ENCODE peak calls at places on chromosome 15, in eight cellular contexts. One of them, this sample, is unnamed.

GRCh38 chr15:52788099-52788986 is 1.8 kb downstream of the ONECUT1 start:
- DNase-seq in H1: no peak
- DNase-seq in HCT116: no peak
- DNase-seq in HepG2: no peak
- DNase-seq in GM23338: peak; percentile 54
- DNase-seq in endothelial cell of umbilical vein: no peak
- DNase-seq in K562: no peak
- DNase-seq in GM12878: no peak
- DNase-seq in this sample: no peak

GRCh38 chr15:41894791-41895463 is 1.1 kb upstream of the SPTBN5 start:
- DNase-seq in H1: no peak
- DNase-seq in HCT116: peak; percentile 44
- DNase-seq in HepG2: peak; percentile 35
- DNase-seq in GM23338: peak; percentile 36
- DNase-seq in endothelial cell of umbilical vein: peak; percentile 80
- DNase-seq in K562: peak; percentile 63
- DNase-seq in GM12878: peak; percentile 54
- DNase-seq in this sample: no peak

GRCh38 chr15:90929709-90930019 is 2.7 kb downstream of the HDDC3 start:
- DNase-seq in H1: no peak
- DNase-seq in HCT116: no peak
- DNase-seq in HepG2: no peak
- DNase-seq in GM23338: no peak
- DNase-seq in endothelial cell of umbilical vein: no peak
- DNase-seq in K562: no peak
- DNase-seq in GM12878: no peak
- DNase-seq in this sample: no peak

GRCh38 chr15:39427705-39428104 is 153.2 kb upstream of the THBS1 start:
- DNase-seq in H1: no peak
- DNase-seq in HCT116: no peak
- DNase-seq in HepG2: peak; percentile 62
- DNase-seq in GM23338: no peak
- DNase-seq in endothelial cell of umbilical vein: no peak
- DNase-seq in K562: peak; percentile 46
- DNase-seq in GM12878: no peak
- DNase-seq in this sample: no peak

GRCh38 chr15:76160426-76161152 is 100.8 kb downstream of the TMEM266 start:
- DNase-seq in H1: no peak
- DNase-seq in HCT116: no peak
- DNase-seq in HepG2: no peak
- DNase-seq in GM23338: no peak
- DNase-seq in endothelial cell of umbilical vein: no peak
- DNase-seq in K562: no peak
- DNase-seq in GM12878: no peak
- DNase-seq in this sample: no peak

GRCh38 chr15:73965094-73965729 is 26.9 kb downstream of the STOML1 start:
- DNase-seq in H1: no peak
- DNase-seq in HCT116: no peak
- DNase-seq in HepG2: no peak
- DNase-seq in GM23338: peak; percentile 44
- DNase-seq in endothelial cell of umbilical vein: no peak
- DNase-seq in K562: no peak
- DNase-seq in GM12878: no peak
- DNase-seq in this sample: no peak

GRCh38 chr15:39908186-39908585 is 11.9 kb downstream of the GPR176 start:
- DNase-seq in H1: no peak
- DNase-seq in HCT116: no peak
- DNase-seq in HepG2: no peak
- DNase-seq in GM23338: no peak
- DNase-seq in endothelial cell of umbilical vein: peak; percentile 82
- DNase-seq in K562: no peak
- DNase-seq in GM12878: no peak
- DNase-seq in this sample: no peak

GRCh38 chr15:97979131-97979502 is 18.6 kb downstream of the ARRDC4 start:
- DNase-seq in H1: no peak
- DNase-seq in HCT116: no peak
- DNase-seq in HepG2: no peak
- DNase-seq in GM23338: no peak
- DNase-seq in endothelial cell of umbilical vein: no peak
- DNase-seq in K562: no peak
- DNase-seq in GM12878: no peak
- DNase-seq in this sample: no peak

GRCh38 chr15:31077181-31077580 is 24.3 kb downstream of the TRPM1 start:
- DNase-seq in H1: no peak
- DNase-seq in HCT116: no peak
- DNase-seq in HepG2: no peak
- DNase-seq in GM23338: no peak
- DNase-seq in endothelial cell of umbilical vein: no peak
- DNase-seq in K562: no peak
- DNase-seq in GM12878: no peak
- DNase-seq in this sample: no peak

DNA sequence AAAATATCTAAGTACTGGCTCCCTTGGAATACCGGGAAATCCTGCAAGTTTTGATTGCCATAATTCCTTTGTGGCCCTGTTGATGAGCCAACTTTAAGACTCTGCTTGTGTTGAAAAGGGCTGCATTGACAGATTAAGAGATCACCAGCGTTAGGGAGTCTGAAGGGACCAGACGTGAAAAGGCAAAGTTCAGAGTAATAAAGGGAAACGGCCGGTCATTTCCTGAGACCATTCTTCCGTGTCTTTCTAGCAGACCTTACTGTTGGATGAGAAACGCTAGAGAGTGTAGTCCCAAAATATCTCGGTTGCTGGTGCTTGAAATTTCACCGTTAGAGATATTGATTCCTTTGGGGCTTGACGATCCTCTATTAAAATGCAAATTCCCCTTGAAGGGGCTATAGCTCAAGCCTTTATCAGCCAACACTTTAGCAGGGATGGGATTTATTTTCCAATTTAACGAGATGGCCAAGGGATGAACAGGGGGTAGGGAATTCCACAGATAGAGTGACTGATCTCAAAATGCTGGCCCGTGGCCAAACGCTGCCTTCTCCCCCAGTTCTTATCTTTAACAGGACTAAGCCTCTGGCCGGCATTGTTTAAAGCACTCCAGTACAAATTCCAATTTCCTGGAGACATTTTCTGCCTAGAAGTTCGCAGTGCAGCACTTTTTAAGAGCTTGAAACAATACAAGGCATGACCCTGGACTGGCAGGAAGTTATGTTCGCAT is 250.4 kb downstream of the TJP1 start:
- DNase-seq in H1: no peak
- DNase-seq in HCT116: no peak
- DNase-seq in HepG2: no peak
- DNase-seq in GM23338: peak; percentile 11
- DNase-seq in endothelial cell of umbilical vein: peak; percentile 52
- DNase-seq in K562: peak; percentile 9
- DNase-seq in GM12878: no peak
- DNase-seq in this sample: no peak
- TF ChIP-seq EZH2 in H1: no peak
- TF ChIP-seq EZH2 in HCT116: no peak
- TF ChIP-seq EZH2 in HepG2: no peak
- TF ChIP-seq EZH2 in GM23338: no peak
- TF ChIP-seq EZH2 in endothelial cell of umbilical vein: no peak
- TF ChIP-seq EZH2 in K562: no peak
- TF ChIP-seq EZH2 in GM12878: no peak
- TF ChIP-seq EZH2 in this sample: no peak

GRCh38 chr15:23565395-23566069 is at the start of gene MKRN3:
- DNase-seq in H1: no peak
- DNase-seq in HCT116: peak; percentile 87
- DNase-seq in HepG2: peak; percentile 44
- DNase-seq in GM23338: no peak
- DNase-seq in endothelial cell of umbilical vein: peak; percentile 35
- DNase-seq in K562: peak; percentile 93
- DNase-seq in GM12878: no peak
- DNase-seq in this sample: no peak
- TF ChIP-seq POLR2AphosphoS5 in H1: no peak
- TF ChIP-seq POLR2AphosphoS5 in HCT116: peak; percentile 76
- TF ChIP-seq POLR2AphosphoS5 in HepG2: no peak
- TF ChIP-seq POLR2AphosphoS5 in GM23338: no peak
- TF ChIP-seq POLR2AphosphoS5 in endothelial cell of umbilical vein: no peak
- TF ChIP-seq POLR2AphosphoS5 in K562: peak; percentile 91
- TF ChIP-seq POLR2AphosphoS5 in GM12878: no peak
- TF ChIP-seq POLR2AphosphoS5 in this sample: no peak

GRCh38 chr15:27865323-27865922 is 233.7 kb downstream of the OCA2 start:
- DNase-seq in H1: no peak
- DNase-seq in HCT116: no peak
- DNase-seq in HepG2: no peak
- DNase-seq in GM23338: no peak
- DNase-seq in endothelial cell of umbilical vein: no peak
- DNase-seq in K562: no peak
- DNase-seq in GM12878: no peak
- DNase-seq in this sample: no peak
- H3K27ac ChIP-seq in H1: no peak overlapping the region
- H3K27ac ChIP-seq in HCT116: no peak overlapping the region
- H3K27ac ChIP-seq in HepG2: no peak overlapping the region
- H3K27ac ChIP-seq in GM23338: no peak overlapping the region
- H3K27ac ChIP-seq in endothelial cell of umbilical vein: no peak overlapping the region
- H3K27ac ChIP-seq in K562: no peak overlapping the region
- H3K27ac ChIP-seq in GM12878: no peak overlapping the region
- H3K27ac ChIP-seq in this sample: no peak overlapping the region

DNA sequence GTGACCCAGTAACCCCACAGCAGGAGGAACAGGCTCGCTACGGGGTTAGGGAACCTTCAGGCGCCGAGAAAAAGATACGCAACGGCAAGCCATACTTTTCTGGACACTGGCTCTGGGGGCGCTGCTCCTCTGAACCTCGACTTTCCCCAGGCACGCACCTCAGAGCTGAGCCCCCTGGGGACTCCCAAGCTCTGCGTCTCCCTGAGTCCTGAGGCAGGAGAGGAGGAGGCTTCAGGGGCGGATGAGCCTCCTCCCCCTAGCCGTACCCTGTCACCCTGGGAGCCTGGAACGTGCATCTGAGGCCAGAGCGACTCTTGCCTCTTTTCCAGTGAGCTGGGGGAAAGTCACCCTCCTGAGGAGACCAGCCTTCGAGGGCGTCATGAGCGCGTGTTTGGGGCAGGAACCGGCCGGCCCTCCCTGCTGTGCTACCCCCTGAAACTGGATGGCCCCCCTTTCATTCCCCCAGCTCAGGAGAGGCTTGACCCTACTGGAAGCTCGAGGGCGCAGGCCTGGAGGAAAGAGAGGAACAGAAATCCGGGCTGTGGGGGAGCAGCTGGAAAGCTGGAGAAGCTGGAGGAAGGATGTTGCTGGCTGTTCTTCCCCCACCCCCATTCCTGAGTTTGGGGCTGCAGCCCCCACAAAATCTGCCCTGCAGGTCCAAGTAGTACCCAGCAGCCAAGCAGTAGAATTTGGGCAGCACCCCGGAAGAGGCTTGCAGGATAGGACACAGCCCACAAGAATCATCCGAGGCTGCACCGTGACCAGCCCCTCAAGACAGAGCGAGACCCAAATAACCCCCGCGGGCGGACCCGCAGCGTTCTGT is 25.1 kb upstream of the POLG start:
- DNase-seq in H1: no peak
- DNase-seq in HCT116: no peak
- DNase-seq in HepG2: no peak
- DNase-seq in GM23338: peak; percentile 35
- DNase-seq in endothelial cell of umbilical vein: no peak
- DNase-seq in K562: no peak
- DNase-seq in GM12878: no peak
- DNase-seq in this sample: no peak
- TF ChIP-seq EZH2 in H1: peak; percentile 84
- TF ChIP-seq EZH2 in HCT116: no peak
- TF ChIP-seq EZH2 in HepG2: no peak
- TF ChIP-seq EZH2 in GM23338: no peak
- TF ChIP-seq EZH2 in endothelial cell of umbilical vein: peak; percentile 87
- TF ChIP-seq EZH2 in K562: no peak
- TF ChIP-seq EZH2 in GM12878: no peak
- TF ChIP-seq EZH2 in this sample: no peak

GRCh38 chr15:96350884-96351639 is 20.6 kb downstream of the NR2F2 start:
- DNase-seq in H1: no peak
- DNase-seq in HCT116: no peak
- DNase-seq in HepG2: no peak
- DNase-seq in GM23338: no peak
- DNase-seq in endothelial cell of umbilical vein: peak; percentile 63
- DNase-seq in K562: no peak
- DNase-seq in GM12878: no peak
- DNase-seq in this sample: no peak

GRCh38 chr15:96352594-96353377 is 22.3 kb downstream of the NR2F2 start:
- DNase-seq in H1: no peak
- DNase-seq in HCT116: no peak
- DNase-seq in HepG2: no peak
- DNase-seq in GM23338: peak; percentile 14
- DNase-seq in endothelial cell of umbilical vein: peak; percentile 75
- DNase-seq in K562: no peak
- DNase-seq in GM12878: no peak
- DNase-seq in this sample: no peak

GRCh38 chr15:96353378-96353930 is 23.0 kb downstream of the NR2F2 start:
- DNase-seq in H1: no peak
- DNase-seq in HCT116: no peak
- DNase-seq in HepG2: no peak
- DNase-seq in GM23338: peak; percentile 14
- DNase-seq in endothelial cell of umbilical vein: no peak
- DNase-seq in K562: no peak
- DNase-seq in GM12878: no peak
- DNase-seq in this sample: no peak

GRCh38 chr15:96350321-96350720 is 19.8 kb downstream of the NR2F2 start:
- DNase-seq in H1: no peak
- DNase-seq in HCT116: no peak
- DNase-seq in HepG2: no peak
- DNase-seq in GM23338: no peak
- DNase-seq in endothelial cell of umbilical vein: peak; percentile 80
- DNase-seq in K562: no peak
- DNase-seq in GM12878: no peak
- DNase-seq in this sample: no peak

DNA sequence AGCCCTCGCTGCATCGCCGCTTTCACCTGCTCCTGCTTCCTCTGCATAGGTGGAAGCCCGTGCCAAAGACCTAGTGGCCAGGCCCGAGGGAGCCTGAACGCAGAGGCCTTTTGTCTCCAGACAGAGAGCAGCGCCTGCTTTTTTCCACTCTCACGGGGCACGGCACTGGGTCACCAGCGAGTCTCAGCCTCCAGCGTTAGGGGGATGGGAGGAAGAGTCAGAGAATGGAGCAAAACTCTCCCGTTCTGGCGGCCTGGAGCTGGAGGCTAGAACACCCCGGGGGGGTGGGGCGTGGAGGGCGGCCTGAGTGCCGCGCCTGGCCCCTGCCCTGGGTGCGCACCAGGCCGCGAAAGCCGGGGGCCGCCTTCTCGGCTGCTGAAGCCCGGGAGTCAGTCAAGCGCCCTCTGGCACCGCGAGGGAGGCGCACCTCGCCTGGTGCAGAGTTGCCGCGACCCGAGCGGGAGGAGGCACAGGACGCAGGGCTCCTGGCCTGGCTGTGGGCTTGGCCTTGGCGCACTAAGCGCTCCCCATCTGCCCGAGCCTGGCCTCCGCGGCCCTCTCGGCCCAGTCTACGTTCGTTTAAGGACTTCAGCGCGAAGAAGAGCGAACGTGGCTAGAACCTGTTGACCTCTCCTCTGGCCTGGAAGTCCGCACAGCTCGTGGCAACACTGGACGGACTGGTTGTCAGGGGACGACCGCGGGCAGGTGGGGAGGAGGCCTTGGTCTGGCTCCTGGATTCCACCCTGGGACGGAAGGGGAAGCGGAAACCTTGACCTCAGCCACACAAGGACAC is 21.5 kb downstream of the NR2F2 start:
- DNase-seq in H1: no peak
- DNase-seq in HCT116: no peak
- DNase-seq in HepG2: no peak
- DNase-seq in GM23338: peak; percentile 72
- DNase-seq in endothelial cell of umbilical vein: peak; percentile 67
- DNase-seq in K562: no peak
- DNase-seq in GM12878: no peak
- DNase-seq in this sample: no peak
- TF ChIP-seq POLR2AphosphoS5 in H1: no peak
- TF ChIP-seq POLR2AphosphoS5 in HCT116: no peak
- TF ChIP-seq POLR2AphosphoS5 in HepG2: no peak
- TF ChIP-seq POLR2AphosphoS5 in GM23338: no peak
- TF ChIP-seq POLR2AphosphoS5 in endothelial cell of umbilical vein: peak; percentile 23
- TF ChIP-seq POLR2AphosphoS5 in K562: no peak
- TF ChIP-seq POLR2AphosphoS5 in GM12878: no peak
- TF ChIP-seq POLR2AphosphoS5 in this sample: no peak

This sample was measured in SK-N-MC.